ENCODE peak calls at places on chromosomes 13 and 19, in six cellular contexts. One of them, this sample, is unnamed.

GRCh38 chr19:29665215-29665825 is at the start of gene PLEKHF1:
- DNase-seq in lower leg skin: peak
- DNase-seq in heart left ventricle: peak
- DNase-seq in uterus: peak
- DNase-seq in spleen: peak
- DNase-seq in A549: peak
- DNase-seq in this sample: peak

GRCh38 chr19:55690769-55691545 is 15.9 kb downstream of the EPN1 start:
- DNase-seq in lower leg skin: peak
- DNase-seq in heart left ventricle: no peak
- DNase-seq in A549: no peak
- DNase-seq in spleen: peak
- DNase-seq in uterus: no peak
- DNase-seq in this sample: peak

GRCh38 chr13:23087884-23088283 is 92.9 kb upstream of the SGCG start:
- DNase-seq in spleen: no peak
- DNase-seq in lower leg skin: no peak
- DNase-seq in heart left ventricle: no peak
- DNase-seq in uterus: no peak
- DNase-seq in A549: peak
- DNase-seq in this sample: no peak

GRCh38 chr19:27764186-27764804 is 1448.7 kb downstream of the UQCRFS1 start:
- DNase-seq in lower leg skin: peak
- DNase-seq in heart left ventricle: no peak
- DNase-seq in spleen: peak
- DNase-seq in A549: no peak
- DNase-seq in uterus: no peak
- DNase-seq in this sample: no peak

GRCh38 chr13:96780105-96780504 is 214.2 kb downstream of the OXGR1 start:
- DNase-seq in heart left ventricle: no peak
- DNase-seq in A549: no peak
- DNase-seq in spleen: no peak
- DNase-seq in uterus: no peak
- DNase-seq in lower leg skin: no peak
- DNase-seq in this sample: no peak

GRCh38 chr13:103431880-103432279 is 365.7 kb upstream of the SLC10A2 start:
- DNase-seq in heart left ventricle: no peak
- DNase-seq in lower leg skin: no peak
- DNase-seq in spleen: no peak
- DNase-seq in uterus: no peak
- DNase-seq in A549: no peak
- DNase-seq in this sample: no peak

GRCh38 chr19:42423462-42424344 is 3.5 kb downstream of the LIPE start:
- DNase-seq in heart left ventricle: peak
- DNase-seq in uterus: peak
- DNase-seq in spleen: peak
- DNase-seq in lower leg skin: peak
- DNase-seq in A549: peak
- DNase-seq in this sample: peak

GRCh38 chr19:41928221-41928683 is at the start of gene ERFL:
- DNase-seq in lower leg skin: no peak
- DNase-seq in spleen: peak
- DNase-seq in A549: no peak
- DNase-seq in heart left ventricle: no peak
- DNase-seq in uterus: no peak
- DNase-seq in this sample: no peak

GRCh38 chr13:45162821-45163220 is 38.0 kb downstream of the KCTD4 start:
- DNase-seq in heart left ventricle: no peak
- DNase-seq in spleen: no peak
- DNase-seq in uterus: no peak
- DNase-seq in A549: peak
- DNase-seq in lower leg skin: no peak
- DNase-seq in this sample: no peak

GRCh38 chr19:11418518-11419506 is at the start of gene RGL3:
- DNase-seq in lower leg skin: peak
- DNase-seq in heart left ventricle: peak
- DNase-seq in uterus: no peak
- DNase-seq in A549: no peak
- DNase-seq in spleen: peak
- DNase-seq in this sample: no peak

GRCh38 chr19:47106819-47107200 is 6.8 kb downstream of the ZC3H4 start:
- DNase-seq in A549: no peak
- DNase-seq in spleen: no peak
- DNase-seq in lower leg skin: no peak
- DNase-seq in uterus: no peak
- DNase-seq in heart left ventricle: no peak
- DNase-seq in this sample: no peak

GRCh38 chr19:2952953-2953481 is 8.2 kb upstream of the ZNF77 start:
- DNase-seq in heart left ventricle: no peak
- DNase-seq in spleen: no peak
- DNase-seq in uterus: no peak
- DNase-seq in lower leg skin: no peak
- DNase-seq in A549: no peak
- DNase-seq in this sample: no peak

GRCh38 chr13:51996660-51997059 is 14.6 kb downstream of the ATP7B start:
- DNase-seq in spleen: no peak
- DNase-seq in heart left ventricle: no peak
- DNase-seq in uterus: no peak
- DNase-seq in A549: no peak
- DNase-seq in lower leg skin: no peak
- DNase-seq in this sample: no peak

GRCh38 chr19:45645631-45646344 is 6.6 kb upstream of the EML2 start:
- DNase-seq in heart left ventricle: peak
- DNase-seq in spleen: peak
- DNase-seq in uterus: peak
- DNase-seq in lower leg skin: peak
- DNase-seq in A549: peak
- DNase-seq in this sample: peak

GRCh38 chr13:89982406-89983085 is 1364.9 kb upstream of the MIR17HG start:
- DNase-seq in spleen: no peak
- DNase-seq in A549: peak
- DNase-seq in uterus: no peak
- DNase-seq in lower leg skin: no peak
- DNase-seq in heart left ventricle: no peak
- DNase-seq in this sample: no peak

GRCh38 chr19:49889687-49890348 is 6.9 kb downstream of the IL4I1 start:
- DNase-seq in lower leg skin: peak
- DNase-seq in spleen: peak
- DNase-seq in heart left ventricle: peak
- DNase-seq in A549: peak
- DNase-seq in uterus: peak
- DNase-seq in this sample: no peak

GRCh38 chr13:25806304-25806974 is 245.4 kb downstream of the SHISA2 start:
- DNase-seq in spleen: no peak
- DNase-seq in A549: no peak
- DNase-seq in lower leg skin: no peak
- DNase-seq in uterus: no peak
- DNase-seq in heart left ventricle: no peak
- DNase-seq in this sample: no peak

GRCh38 chr13:51955841-51956603 is 55.2 kb downstream of the ATP7B start:
- DNase-seq in uterus: no peak
- DNase-seq in A549: no peak
- DNase-seq in heart left ventricle: no peak
- DNase-seq in lower leg skin: no peak
- DNase-seq in spleen: no peak
- DNase-seq in this sample: no peak

GRCh38 chr19:803686-804418 is 6.6 kb downstream of the PTBP1 start:
- DNase-seq in heart left ventricle: peak
- DNase-seq in uterus: no peak
- DNase-seq in spleen: no peak
- DNase-seq in A549: no peak
- DNase-seq in lower leg skin: no peak
- DNase-seq in this sample: no peak

GRCh38 chr19:805600-806550 is 8.6 kb downstream of the PTBP1 start:
- DNase-seq in heart left ventricle: no peak
- DNase-seq in A549: no peak
- DNase-seq in lower leg skin: no peak
- DNase-seq in uterus: no peak
- DNase-seq in spleen: no peak
- DNase-seq in this sample: no peak

GRCh38 chr19:805161-805561 is 7.9 kb downstream of the PTBP1 start:
- DNase-seq in uterus: no peak
- DNase-seq in spleen: no peak
- DNase-seq in A549: no peak
- DNase-seq in heart left ventricle: no peak
- DNase-seq in lower leg skin: no peak
- DNase-seq in this sample: no peak

GRCh38 chr19:802888-803561 is 5.8 kb downstream of the PTBP1 start:
- DNase-seq in A549: no peak
- DNase-seq in uterus: no peak
- DNase-seq in lower leg skin: no peak
- DNase-seq in spleen: no peak
- DNase-seq in heart left ventricle: peak
- DNase-seq in this sample: no peak

DNA sequence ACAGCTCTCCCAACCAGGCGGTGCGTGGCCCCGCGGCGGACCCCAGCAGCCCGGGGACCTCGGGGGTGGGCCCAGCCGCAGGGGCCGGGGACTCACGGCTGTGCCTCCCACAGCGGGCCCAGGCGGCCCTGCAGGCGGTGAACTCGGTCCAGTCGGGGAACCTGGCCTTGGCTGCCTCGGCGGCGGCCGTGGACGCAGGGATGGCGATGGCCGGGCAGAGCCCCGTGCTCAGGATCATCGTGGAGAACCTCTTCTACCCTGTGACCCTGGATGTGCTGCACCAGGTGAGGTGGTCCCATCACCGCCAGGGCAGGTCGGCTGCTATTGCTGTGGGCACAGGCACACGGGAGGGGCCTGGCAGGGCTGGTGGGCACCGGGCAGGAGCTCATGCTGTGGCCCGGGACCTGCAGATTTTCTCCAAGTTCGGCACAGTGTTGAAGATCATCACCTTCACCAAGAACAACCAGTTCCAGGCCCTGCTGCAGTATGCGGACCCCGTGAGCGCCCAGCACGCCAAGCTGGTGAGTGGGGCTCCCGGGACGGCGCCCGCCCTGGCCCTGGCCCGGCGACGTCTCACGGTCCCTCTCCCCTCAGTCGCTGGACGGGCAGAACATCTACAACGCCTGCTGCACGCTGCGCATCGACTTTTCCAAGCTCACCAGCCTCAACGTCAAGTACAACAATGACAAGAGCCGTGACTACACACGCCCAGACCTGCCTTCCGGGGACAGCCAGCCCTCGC is 7.3 kb downstream of the PTBP1 start:
- DNase-seq in heart left ventricle: no peak
- DNase-seq in A549: no peak
- DNase-seq in lower leg skin: no peak
- DNase-seq in uterus: no peak
- DNase-seq in spleen: no peak
- DNase-seq in this sample: no peak
- TF ChIP-seq POLR2A in heart left ventricle: no peak
- TF ChIP-seq POLR2A in A549: no peak
- TF ChIP-seq POLR2A in lower leg skin: no peak
- TF ChIP-seq POLR2A in uterus: no peak
- TF ChIP-seq POLR2A in spleen: no peak
- TF ChIP-seq POLR2A in this sample: no peak

GRCh38 chr13:33349996-33350826 is 64.7 kb upstream of the STARD13 start:
- DNase-seq in uterus: peak
- DNase-seq in A549: no peak
- DNase-seq in heart left ventricle: peak
- DNase-seq in lower leg skin: peak
- DNase-seq in spleen: peak
- DNase-seq in this sample: peak

GRCh38 chr13:33345842-33346241 is 60.3 kb upstream of the STARD13 start:
- DNase-seq in uterus: no peak
- DNase-seq in A549: no peak
- DNase-seq in spleen: no peak
- DNase-seq in lower leg skin: no peak
- DNase-seq in heart left ventricle: no peak
- DNase-seq in this sample: no peak

GRCh38 chr13:33348366-33348765 is 62.8 kb upstream of the STARD13 start:
- DNase-seq in lower leg skin: no peak
- DNase-seq in uterus: no peak
- DNase-seq in A549: no peak
- DNase-seq in spleen: no peak
- DNase-seq in heart left ventricle: no peak
- DNase-seq in this sample: no peak

GRCh38 chr13:33349314-33349995 is 63.9 kb upstream of the STARD13 start:
- DNase-seq in heart left ventricle: peak
- DNase-seq in uterus: peak
- DNase-seq in lower leg skin: peak
- DNase-seq in spleen: no peak
- DNase-seq in A549: no peak
- DNase-seq in this sample: peak

GRCh38 chr13:33347866-33348265 is 62.3 kb upstream of the STARD13 start:
- DNase-seq in heart left ventricle: no peak
- DNase-seq in uterus: no peak
- DNase-seq in spleen: no peak
- DNase-seq in A549: no peak
- DNase-seq in lower leg skin: no peak
- DNase-seq in this sample: no peak
- TF ChIP-seq POLR2A in heart left ventricle: no peak
- TF ChIP-seq POLR2A in uterus: no peak
- TF ChIP-seq POLR2A in spleen: no peak
- TF ChIP-seq POLR2A in A549: no peak
- TF ChIP-seq POLR2A in lower leg skin: no peak
- TF ChIP-seq POLR2A in this sample: no peak

GRCh38 chr13:31591834-31592233 is 147.5 kb upstream of the RXFP2 start:
- DNase-seq in lower leg skin: no peak
- DNase-seq in A549: no peak
- DNase-seq in heart left ventricle: no peak
- DNase-seq in spleen: no peak
- DNase-seq in uterus: no peak
- DNase-seq in this sample: no peak

GRCh38 chr13:31588923-31589322 is 150.4 kb upstream of the RXFP2 start:
- DNase-seq in uterus: no peak
- DNase-seq in heart left ventricle: no peak
- DNase-seq in spleen: no peak
- DNase-seq in lower leg skin: no peak
- DNase-seq in A549: no peak
- DNase-seq in this sample: no peak

GRCh38 chr13:31588331-31588730 is 151.0 kb upstream of the RXFP2 start:
- DNase-seq in uterus: no peak
- DNase-seq in A549: no peak
- DNase-seq in spleen: no peak
- DNase-seq in lower leg skin: no peak
- DNase-seq in heart left ventricle: no peak
- DNase-seq in this sample: no peak

GRCh38 chr13:31587696-31588266 is 151.5 kb upstream of the RXFP2 start:
- DNase-seq in heart left ventricle: no peak
- DNase-seq in spleen: no peak
- DNase-seq in A549: no peak
- DNase-seq in uterus: no peak
- DNase-seq in lower leg skin: no peak
- DNase-seq in this sample: no peak
- TF ChIP-seq POLR2A in heart left ventricle: no peak
- TF ChIP-seq POLR2A in spleen: no peak
- TF ChIP-seq POLR2A in A549: no peak
- TF ChIP-seq POLR2A in uterus: no peak
- TF ChIP-seq POLR2A in lower leg skin: no peak
- TF ChIP-seq POLR2A in this sample: no peak

DNA sequence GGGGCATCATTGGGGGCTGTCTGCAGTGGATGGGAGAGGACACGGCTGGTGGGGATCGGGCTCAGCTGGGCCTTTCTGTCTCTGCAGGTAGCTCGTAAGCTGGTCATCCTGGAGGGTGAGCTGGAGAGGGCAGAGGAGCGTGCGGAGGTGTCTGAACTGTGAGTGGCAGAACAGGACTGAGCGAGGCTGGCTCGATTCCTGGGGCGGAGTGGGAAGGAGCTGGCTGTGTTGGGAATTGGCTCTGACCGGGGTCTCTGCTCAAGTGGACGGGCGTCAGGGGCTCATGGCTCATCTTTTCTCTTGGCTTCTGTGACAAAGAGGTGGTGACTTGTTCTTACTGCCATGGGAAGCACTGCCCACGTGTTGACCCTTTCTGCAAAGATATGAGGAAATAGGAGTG is 11.6 kb downstream of the TPM4 start:
- DNase-seq in spleen: no peak
- DNase-seq in heart left ventricle: no peak
- DNase-seq in A549: no peak
- DNase-seq in uterus: no peak
- DNase-seq in lower leg skin: no peak
- DNase-seq in this sample: no peak
- TF ChIP-seq POLR2A in spleen: no peak
- TF ChIP-seq POLR2A in heart left ventricle: no peak
- TF ChIP-seq POLR2A in A549: no peak
- TF ChIP-seq POLR2A in uterus: no peak
- TF ChIP-seq POLR2A in lower leg skin: no peak
- TF ChIP-seq POLR2A in this sample: no peak